ENCODE peak calls at places on chromosome 21, in six cellular contexts. F, M, S, U, N and H are unnamed samples.

GRCh38 chr21:25772680-25773079 is 37.9 kb downstream of the GABPA start:
- DNase-seq in F (no peak), M (no peak), S (peak), U (no peak), N (peak), H (peak)

GRCh38 chr21:46594276-46594675 is 10.6 kb downstream of the S100B start:
- DNase-seq in F (no peak), M (no peak), S (no peak), U (no peak), N (no peak), H (no peak)

GRCh38 chr21:25115021-25115420 is 492.3 kb downstream of the MRPL39 start:
- DNase-seq in F (no peak), M (no peak), S (no peak), U (no peak), N (no peak), H (no peak)

GRCh38 chr21:41156128-41156527 is 11.8 kb upstream of the BACE2 start:
- DNase-seq in F (no peak), M (no peak), S (no peak), U (no peak), N (no peak), H (no peak)

GRCh38 chr21:9839011-9839661 is 682.2 kb upstream of the TPTE start:
- DNase-seq in F (no peak), M (no peak), S (no peak), U (no peak), N (no peak), H (no peak)

GRCh38 chr21:26572026-26572425 is 1.1 kb downstream of the CYYR1 start:
- DNase-seq in F (no peak), M (no peak), S (no peak), U (no peak), N (no peak), H (no peak)

GRCh38 chr21:45134677-45135076 is 60.3 kb downstream of the ADARB1 start:
- DNase-seq in F (no peak), M (no peak), S (no peak), U (no peak), N (no peak), H (no peak)

GRCh38 chr21:31514598-31514997 is 144.9 kb upstream of the SOD1 start:
- DNase-seq in F (no peak), M (peak), S (no peak), U (no peak), N (no peak), H (no peak)

GRCh38 chr21:45578811-45579381 is 36.7 kb upstream of the SLC19A1 start:
- DNase-seq in F (no peak), M (no peak), S (no peak), U (no peak), N (no peak), H (no peak)

GRCh38 chr21:37410639-37411038 is 44.1 kb downstream of the DYRK1A start:
- DNase-seq in F (no peak), M (no peak), S (no peak), U (no peak), N (no peak), H (no peak)

GRCh38 chr21:37415938-37416337 is 49.4 kb downstream of the DYRK1A start:
- DNase-seq in F (no peak), M (no peak), S (no peak), U (no peak), N (no peak), H (peak)

GRCh38 chr21:37413553-37414291 is 47.1 kb downstream of the DYRK1A start:
- DNase-seq in F (no peak), M (no peak), S (no peak), U (no peak), N (no peak), H (no peak)

GRCh38 chr21:37414292-37415253 is 48.0 kb downstream of the DYRK1A start:
- DNase-seq in F (no peak), M (no peak), S (no peak), U (no peak), N (no peak), H (no peak)

DNA sequence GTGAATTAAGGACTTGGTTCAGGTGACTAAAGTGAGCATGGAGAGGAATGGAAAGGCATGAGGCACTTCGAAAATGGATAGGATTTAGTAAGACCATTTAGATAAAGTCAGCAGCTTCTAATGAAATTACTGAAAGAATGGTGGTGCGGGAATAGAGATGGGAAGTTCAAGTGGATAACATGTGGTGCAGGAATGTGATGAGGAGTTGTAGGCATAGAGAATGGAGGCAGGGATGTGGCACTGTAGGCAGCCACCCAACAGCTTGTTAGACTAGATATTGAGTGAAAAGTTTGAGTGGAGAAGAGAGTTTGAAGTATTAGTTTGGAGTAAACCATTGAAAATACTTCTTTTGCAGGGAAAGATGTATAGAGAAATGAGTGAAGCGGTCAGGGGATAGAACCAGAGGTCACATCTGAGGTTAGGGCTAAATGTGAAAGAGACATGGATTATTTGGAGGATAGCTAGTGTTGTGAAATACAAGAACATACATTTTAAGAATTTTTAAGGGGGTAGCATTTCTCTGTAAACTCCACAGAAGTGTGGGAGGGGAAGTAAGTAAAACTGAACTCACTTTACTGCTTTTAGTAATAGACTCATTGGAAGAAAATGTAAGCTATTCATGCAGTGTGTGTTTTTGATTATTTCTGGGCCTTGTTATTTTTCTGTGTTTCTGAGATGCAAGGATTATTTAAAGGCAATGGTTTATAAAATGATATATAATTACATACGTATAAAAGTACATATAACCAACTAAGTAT is 46.2 kb downstream of the DYRK1A start:
- DNase-seq in F (no peak), M (no peak), S (no peak), U (no peak), N (peak), H (no peak)
- TF ChIP-seq CTCF in F (no peak), M (no peak), S (no peak), U (no peak), N (no peak), H (no peak)

GRCh38 chr21:43827015-43827611 is 37.7 kb downstream of the RRP1 start:
- DNase-seq in F (no peak), M (no peak), S (no peak), U (no peak), N (peak), H (peak)

GRCh38 chr21:43825610-43825935 is 36.2 kb downstream of the RRP1 start:
- DNase-seq in F (no peak), M (no peak), S (no peak), U (no peak), N (no peak), H (no peak)

GRCh38 chr21:43824883-43825609 is 35.7 kb downstream of the RRP1 start:
- DNase-seq in F (no peak), M (no peak), S (no peak), U (no peak), N (no peak), H (no peak)

GRCh38 chr21:43826623-43826974 is 37.2 kb downstream of the RRP1 start:
- DNase-seq in F (no peak), M (no peak), S (no peak), U (no peak), N (no peak), H (no peak)

GRCh38 chr21:43825936-43826622 is 36.7 kb downstream of the RRP1 start:
- DNase-seq in F (no peak), M (no peak), S (no peak), U (no peak), N (no peak), H (no peak)
- TF ChIP-seq CTCF in F (peak), M (no peak), S (peak), U (no peak), N (peak), H (peak)

DNA sequence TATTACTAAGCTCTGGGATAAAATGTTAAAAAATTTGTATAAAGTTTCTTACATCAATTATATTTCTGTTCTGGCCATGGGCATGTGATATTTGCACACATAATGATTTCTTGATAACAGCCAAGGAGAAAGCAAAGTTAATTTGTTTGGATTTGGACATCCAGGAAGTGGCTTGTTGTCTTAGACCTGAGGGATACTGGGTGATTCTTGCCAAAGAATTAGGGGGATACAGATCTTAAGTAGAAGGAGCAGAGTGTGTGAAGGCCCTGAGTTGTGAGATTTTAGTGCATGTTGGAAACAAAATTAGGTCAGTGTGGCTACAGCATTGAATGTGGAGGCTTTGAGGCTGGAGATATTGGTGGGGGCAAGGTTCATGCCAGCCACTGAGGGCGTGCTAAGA is 65.6 kb downstream of the NCAM2 start:
- DNase-seq in F (no peak), M (no peak), S (no peak), U (no peak), N (no peak), H (no peak)
- TF ChIP-seq CTCF in F (no peak), M (no peak), S (no peak), U (no peak), N (no peak), H (no peak)

DNA sequence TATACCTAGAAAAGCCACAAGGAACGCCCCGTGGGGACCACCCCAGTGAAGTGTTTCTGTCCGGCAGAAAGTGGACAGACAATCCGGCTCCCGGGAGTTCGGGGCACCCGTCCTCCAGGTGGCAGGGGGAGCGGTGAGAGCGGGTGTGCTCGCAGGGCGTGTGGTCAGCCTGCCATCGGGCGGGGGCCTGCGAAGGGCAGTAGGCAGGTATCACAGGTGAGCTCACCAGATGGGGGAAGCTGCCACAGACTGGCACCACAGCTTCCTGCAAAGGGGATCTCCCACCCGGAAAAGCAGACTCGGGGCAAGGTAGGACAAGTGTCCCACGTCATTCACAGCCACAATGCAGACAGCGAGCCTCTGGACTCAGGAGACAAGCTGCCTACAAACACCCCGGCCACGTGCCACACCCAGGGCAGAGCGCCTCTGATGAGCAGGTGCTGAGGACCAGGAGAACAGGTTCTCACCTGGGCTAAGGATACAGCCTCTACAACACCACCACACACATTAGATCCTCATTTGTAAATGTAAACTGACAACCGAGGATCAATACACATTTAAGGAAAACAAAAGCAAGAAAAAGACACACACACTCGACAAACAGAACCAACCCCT is 36.4 kb downstream of the VPS26C start:
- DNase-seq in F (no peak), M (no peak), S (no peak), U (no peak), N (no peak), H (no peak)
- TF ChIP-seq CTCF in F (no peak), M (no peak), S (no peak), U (no peak), N (no peak), H (no peak)